ENCODE peak calls at places on chromosome 19, in five cellular contexts. One of them, this sample, is unnamed.

GRCh38 chr19:7641288-7642276 is 4.7 kb downstream of the STXBP2 start:
- ATAC-seq in Right ventricle myocardium superior: no peak
- ATAC-seq in lower lobe of right lung: no peak
- ATAC-seq in left cardiac atrium: no peak
- ATAC-seq in natural killer cell: no peak
- ATAC-seq in this sample: no peak

GRCh38 chr19:35029737-35030256 is 473 bp upstream of the SCN1B start:
- ATAC-seq in Right ventricle myocardium superior: peak; percentile 7
- ATAC-seq in lower lobe of right lung: peak; percentile 3
- ATAC-seq in left cardiac atrium: peak; percentile 3
- ATAC-seq in natural killer cell: no peak
- ATAC-seq in this sample: no peak

GRCh38 chr19:29098863-29099481 is 114.0 kb downstream of the UQCRFS1 start:
- ATAC-seq in Right ventricle myocardium superior: peak; percentile 95
- ATAC-seq in lower lobe of right lung: peak; percentile 96
- ATAC-seq in left cardiac atrium: peak; percentile 99
- ATAC-seq in natural killer cell: no peak
- ATAC-seq in this sample: peak; percentile 98

GRCh38 chr19:46878613-46879375 is 18.0 kb downstream of the ARHGAP35 start:
- ATAC-seq in Right ventricle myocardium superior: peak; percentile 61
- ATAC-seq in lower lobe of right lung: no peak
- ATAC-seq in left cardiac atrium: peak; percentile 65
- ATAC-seq in natural killer cell: no peak
- ATAC-seq in this sample: no peak

GRCh38 chr19:686589-687297 is 8.5 kb downstream of the PRSS57 start:
- ATAC-seq in Right ventricle myocardium superior: no peak
- ATAC-seq in lower lobe of right lung: no peak
- ATAC-seq in left cardiac atrium: no peak
- ATAC-seq in natural killer cell: no peak
- ATAC-seq in this sample: no peak

GRCh38 chr19:3335431-3336350 is 30.7 kb upstream of the NFIC start:
- ATAC-seq in Right ventricle myocardium superior: peak; percentile 67
- ATAC-seq in lower lobe of right lung: no peak
- ATAC-seq in left cardiac atrium: peak; percentile 52
- ATAC-seq in natural killer cell: no peak
- ATAC-seq in this sample: peak; percentile 10

GRCh38 chr19:17686592-17687042 is 1.5 kb downstream of the UNC13A start:
- ATAC-seq in Right ventricle myocardium superior: no peak
- ATAC-seq in lower lobe of right lung: no peak
- ATAC-seq in left cardiac atrium: peak; percentile 53
- ATAC-seq in natural killer cell: no peak
- ATAC-seq in this sample: peak; percentile 11

GRCh38 chr19:4199699-4200293 is 17.3 kb downstream of the ANKRD24 start:
- ATAC-seq in Right ventricle myocardium superior: no peak
- ATAC-seq in lower lobe of right lung: no peak
- ATAC-seq in left cardiac atrium: no peak
- ATAC-seq in natural killer cell: no peak
- ATAC-seq in this sample: no peak